ENCODE peak calls at places on chromosomes 12 and 14, in four cellular contexts. F is HepG2, N is K562, X is GM12878. G is an unnamed sample.

GRCh38 chr14:28707814-28708213 is 58.8 kb upstream of the FOXG1 start:
- DNase-seq in X (no peak), F (no peak), N (no peak), G (no peak)

GRCh38 chr12:42422785-42423184 is 96.8 kb downstream of the PPHLN1 start:
- DNase-seq in F (no peak), N (no peak), X (no peak), G (no peak)

GRCh38 chr14:81981311-81981675 is 447.6 kb upstream of the SEL1L start:
- DNase-seq in F (no peak), N (no peak), X (no peak), G (no peak)

GRCh38 chr12:53005215-53005985 is 856 bp upstream of the EIF4B start:
- DNase-seq in X (no peak), F (no peak), N (no peak), G (no peak)

GRCh38 chr14:94748667-94749347 is 21.1 kb downstream of the GSC start:
- DNase-seq in N (no peak), X (no peak), F (peak), G (peak)

GRCh38 chr14:104116544-104117340 is 21.6 kb upstream of the KIF26A start:
- DNase-seq in X (no peak), F (no peak), N (no peak), G (no peak)

GRCh38 chr14:30943694-30944093 is 69.3 kb downstream of the COCH start:
- DNase-seq in F (no peak), X (no peak), N (no peak), G (no peak)

GRCh38 chr12:53729659-53730058 is 2.4 kb upstream of the CALCOCO1 start:
- DNase-seq in N (no peak), X (no peak), F (peak), G (no peak)

GRCh38 chr12:20946732-20947131 is 136.2 kb downstream of the SLCO1B3 start:
- DNase-seq in N (peak), X (no peak), F (peak), G (peak)

GRCh38 chr12:57606821-57607220 is 2.2 kb downstream of the DTX3 start:
- DNase-seq in F (no peak), N (no peak), X (no peak), G (no peak)

GRCh38 chr12:96719671-96720362 is 187.2 kb upstream of the NEDD1 start:
- DNase-seq in X (peak), F (no peak), N (no peak), G (no peak)

GRCh38 chr14:95265106-95266094 is 54.3 kb downstream of the CLMN start:
- DNase-seq in F (peak), X (peak), N (no peak), G (no peak)

GRCh38 chr12:65269603-65270002 is 8.9 kb upstream of the MSRB3 start:
- DNase-seq in F (no peak), X (no peak), N (no peak), G (no peak)

GRCh38 chr12:92769124-92769901 is 66.5 kb downstream of the PLEKHG7 start:
- DNase-seq in X (no peak), N (no peak), F (no peak), G (no peak)

GRCh38 chr12:52605542-52605941 is 4.3 kb upstream of the KRT72 start:
- DNase-seq in N (no peak), X (no peak), F (no peak), G (no peak)

GRCh38 chr12:56411781-56412639 is 37.2 kb downstream of the TIMELESS start:
- DNase-seq in N (no peak), F (no peak), X (no peak), G (peak)

GRCh38 chr12:7161327-7161726 is 28.2 kb upstream of the PEX5 start:
- DNase-seq in N (no peak), X (no peak), F (no peak), G (no peak)

GRCh38 chr14:21054123-21054767 is 3.4 kb upstream of the RNASE8 start:
- DNase-seq in F (peak), N (no peak), X (no peak), G (no peak)

GRCh38 chr14:79767278-79767677 is 444.0 kb downstream of the DIO2 start:
- DNase-seq in N (no peak), X (no peak), F (no peak), G (no peak)

GRCh38 chr14:34593740-34594375 is 36.1 kb downstream of the SNX6 start:
- DNase-seq in F (no peak), N (no peak), X (no peak), G (no peak)

GRCh38 chr12:55694651-55695050 is 13.1 kb downstream of the ITGA7 start:
- DNase-seq in N (no peak), F (no peak), X (no peak), G (no peak)

GRCh38 chr14:86310148-86310547 is 780.2 kb downstream of the FLRT2 start:
- DNase-seq in N (no peak), F (no peak), X (no peak), G (no peak)

DNA sequence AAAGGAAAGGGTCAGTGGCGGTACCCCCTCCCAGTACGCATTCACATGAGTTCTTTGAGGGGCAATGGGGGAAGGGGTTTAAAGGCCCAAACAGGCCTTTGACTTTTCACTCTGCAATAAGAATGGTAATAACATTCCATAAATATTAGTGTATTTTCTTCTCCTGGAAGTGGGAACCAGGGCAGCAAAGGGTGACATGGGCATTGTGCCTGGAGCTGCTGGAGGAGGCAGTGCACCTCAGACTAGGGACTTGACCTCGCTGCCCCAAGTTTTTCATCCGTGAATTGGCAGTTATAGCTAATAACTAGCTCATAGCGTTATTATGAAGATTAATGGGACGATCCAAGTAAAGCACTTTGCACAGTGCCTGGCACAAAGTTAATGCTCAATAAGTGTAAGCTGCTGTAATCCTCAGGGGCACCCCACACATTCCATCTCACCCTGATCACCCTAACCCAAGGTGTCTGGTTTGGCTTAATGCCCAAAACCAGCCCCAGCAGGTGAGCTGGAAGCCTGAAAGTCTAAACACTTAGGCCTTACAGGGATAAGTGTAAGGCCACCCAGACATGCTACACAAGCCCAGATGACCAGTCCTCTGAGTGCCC is 2.8 kb upstream of the KCNH3 start:
- DNase-seq in F (no peak), N (no peak), X (no peak), G (no peak)
- TF ChIP-seq TARDBP in F (no peak), N (no peak), X (no peak), G (no peak)

DNA sequence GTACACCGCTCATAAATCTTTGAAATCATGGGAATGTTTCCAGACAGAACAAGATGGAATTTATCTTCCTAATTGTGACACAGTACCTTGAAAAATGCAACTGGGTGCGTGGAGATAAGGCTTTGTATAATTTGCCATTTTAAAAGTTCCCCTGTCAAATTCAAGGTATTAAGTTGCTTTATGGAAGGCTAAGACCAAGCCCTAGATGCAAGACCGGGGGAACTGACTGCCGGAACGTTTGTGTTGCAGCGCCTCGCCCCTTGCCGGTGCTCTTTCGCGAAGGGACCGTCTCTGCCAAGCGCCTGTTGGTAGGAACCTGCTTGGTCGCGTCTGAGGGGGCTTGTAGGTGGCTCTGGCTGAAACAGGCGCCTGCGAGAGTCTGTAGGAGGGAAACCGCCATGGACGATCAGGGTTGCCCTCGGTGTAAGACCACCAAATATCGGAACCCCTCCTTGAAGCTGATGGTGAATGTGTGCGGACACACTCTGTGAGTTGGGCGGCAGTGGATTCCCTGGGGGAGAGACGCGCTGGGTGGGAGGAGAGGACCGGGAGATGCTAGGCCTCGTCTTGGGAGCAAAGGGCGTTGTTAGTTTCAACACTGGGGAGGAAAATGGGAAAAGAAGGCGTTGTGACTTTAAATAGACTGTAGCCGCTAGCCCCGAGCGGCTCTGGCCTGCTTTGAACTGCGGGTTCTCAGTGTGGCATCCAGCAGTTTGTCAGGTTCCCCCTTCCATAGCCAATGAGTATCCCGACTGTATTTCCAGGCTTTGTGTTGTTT is at the start of gene MNAT1:
- DNase-seq in N (peak), X (peak), F (peak), G (peak)
- TF ChIP-seq FOXK2 in N (no peak), X (no peak), F (no peak), G (no peak)

DNA sequence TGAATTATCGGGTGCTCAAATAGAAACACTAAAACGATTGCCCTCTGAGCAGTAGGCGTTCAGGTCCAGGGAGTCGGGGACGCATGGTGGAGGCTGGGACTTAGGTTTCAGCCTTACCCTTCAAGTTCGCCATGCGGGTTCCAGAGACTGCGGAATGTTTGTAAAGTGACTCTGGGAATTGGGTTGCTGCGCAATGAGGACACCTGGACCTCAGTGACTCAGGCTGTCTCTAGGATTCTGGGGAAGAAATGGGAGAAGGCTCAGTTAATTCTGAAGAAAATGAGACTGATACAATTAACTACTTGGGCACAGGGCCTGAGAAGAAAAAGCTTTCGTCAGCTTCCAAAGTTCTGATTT is 1.1 kb downstream of the LGALS3 start:
- DNase-seq in N (no peak), X (no peak), F (peak), G (no peak)
- TF ChIP-seq TARDBP in N (no peak), X (no peak), F (no peak), G (no peak)

GRCh38 chr12:39287817-39288216 is 155.1 kb downstream of the KIF21A start:
- DNase-seq in N (no peak), X (no peak), F (no peak), G (no peak)
- TF ChIP-seq FOXK2 in N (no peak), X (no peak), F (no peak), G (no peak)

GRCh38 chr12:50708619-50709018 is 55.3 kb upstream of the ATF1 start:
- DNase-seq in F (no peak), X (no peak), N (no peak), G (no peak)

GRCh38 chr12:50707396-50707795 is 56.5 kb upstream of the ATF1 start:
- DNase-seq in X (no peak), F (no peak), N (no peak), G (no peak)

GRCh38 chr12:50711018-50711527 is 52.8 kb upstream of the ATF1 start:
- DNase-seq in N (no peak), X (no peak), F (no peak), G (no peak)

GRCh38 chr12:50706606-50707005 is 57.3 kb upstream of the ATF1 start:
- DNase-seq in X (no peak), N (no peak), F (no peak), G (no peak)
- TF ChIP-seq TARDBP in X (no peak), N (no peak), F (no peak), G (no peak)

GRCh38 chr12:129886541-129886940 is 17.3 kb downstream of the TMEM132D start:
- DNase-seq in N (no peak), X (no peak), F (no peak), G (no peak)

GRCh38 chr12:129885287-129885686 is 18.5 kb downstream of the TMEM132D start:
- DNase-seq in N (no peak), F (no peak), X (no peak), G (no peak)

DNA sequence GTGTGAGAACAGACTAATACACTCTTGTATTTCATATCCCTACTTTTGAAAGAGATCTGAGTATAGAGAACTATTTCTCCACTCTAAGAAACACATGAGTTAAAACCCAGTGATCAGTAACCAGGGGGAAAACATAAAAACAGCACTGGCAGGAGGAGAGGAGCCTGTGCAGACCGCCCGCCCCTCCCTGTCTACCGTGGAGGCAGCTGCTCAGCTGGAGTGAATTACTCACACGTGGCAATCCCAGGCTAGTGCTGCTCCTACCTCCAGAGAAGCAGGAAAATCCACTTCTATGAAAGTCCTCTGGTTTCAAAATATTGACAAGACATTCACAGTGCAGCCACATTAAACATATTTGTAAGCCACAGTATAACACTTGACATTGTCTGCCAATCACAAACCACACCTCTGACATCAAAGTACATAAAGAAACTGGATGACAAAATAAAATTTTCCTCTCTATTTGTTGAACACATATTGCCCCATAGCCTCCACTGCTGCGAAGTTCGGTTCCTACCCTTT is 16.7 kb downstream of the TMEM132D start:
- DNase-seq in X (no peak), N (no peak), F (no peak), G (no peak)
- TF ChIP-seq FOXK2 in X (no peak), N (no peak), F (no peak), G (no peak)

GRCh38 chr12:10939163-10939562 is at the start of gene TAS2R14:
- DNase-seq in X (no peak), F (no peak), N (no peak), G (no peak)

GRCh38 chr12:10941916-10942607 is 3.0 kb upstream of the TAS2R14 start:
- DNase-seq in X (peak), F (peak), N (no peak), G (no peak)

GRCh38 chr12:10941369-10941768 is 2.3 kb upstream of the TAS2R14 start:
- DNase-seq in X (no peak), N (no peak), F (no peak), G (no peak)

GRCh38 chr12:10943167-10943566 is 4.1 kb upstream of the TAS2R14 start:
- DNase-seq in X (no peak), N (no peak), F (no peak), G (no peak)

DNA sequence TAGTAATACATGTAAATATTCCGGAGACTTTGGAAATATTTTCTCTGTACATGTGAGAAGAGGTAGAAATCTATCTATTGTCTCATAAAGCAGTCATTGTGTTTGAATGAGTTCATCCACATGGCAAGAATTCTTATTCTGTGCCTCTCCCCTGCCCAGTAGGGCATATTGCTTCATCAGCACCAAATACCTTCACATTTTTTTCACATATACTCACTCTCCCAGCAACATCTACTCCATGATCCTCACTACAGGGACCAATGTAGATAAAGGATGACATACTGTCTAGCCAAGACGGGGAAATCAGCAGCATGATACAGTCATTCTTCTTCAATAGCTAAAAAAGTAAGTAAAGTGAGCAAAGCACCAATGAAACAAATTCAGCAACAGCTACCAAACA is 1.3 kb upstream of the TAS2R14 start:
- DNase-seq in X (no peak), F (peak), N (no peak), G (no peak)
- TF ChIP-seq TARDBP in X (no peak), F (no peak), N (no peak), G (no peak)